ENCODE peak calls at places on chromosomes 11 and 22, in ten cellular contexts. H is HL-60; X is activated T-helper 1 cell treated with anti-CD3 and anti-CD28 coated beads, Interleukin-12 subunit alpha, Interleukin-12 subunit beta, Interleukin-2, Interleukin-4 antibody, amounts not matched to agents 30 ng/mL and 10 ng/mL and 1 ng/mL, durations not matched to agents 14 hours and 24 hours and 36 hours; P is amygdala; Y is substantia nigra; Q is mesothelial cell of epicardium; I is neural crest cell; D is AG09319; R is spleen; C is H54. W is an unnamed sample.

GRCh38 chr11:13940611-13941256 is 21.8 kb upstream of the SPON1 start:
- DNase-seq in X (peak; percentile 42), D (no peak), Q (no peak), R (no peak), H (no peak), P (no peak), Y (no peak), I (no peak), C (no peak), W (no peak)

GRCh38 chr11:8096575-8096974 is 15.6 kb downstream of the TUB start:
- DNase-seq in C (no peak), I (no peak), Q (no peak), D (no peak), Y (no peak), H (no peak), R (peak; percentile 23), X (no peak), P (no peak), W (no peak)

GRCh38 chr11:94602430-94603372 is 35.5 kb downstream of the PIWIL4 start:
- DNase-seq in R (no peak), H (peak; percentile 63), X (peak; percentile 12), C (no peak), P (no peak), Y (peak; percentile 29), Q (no peak), D (no peak), I (no peak), W (peak; percentile 95)

GRCh38 chr11:131880279-131880678 is 509.9 kb downstream of the NTM start:
- DNase-seq in C (no peak), X (no peak), D (no peak), R (no peak), P (no peak), Y (no peak), Q (no peak), I (no peak), H (no peak), W (no peak)

GRCh38 chr11:26201411-26201810 is 130.5 kb upstream of the ANO3 start:
- DNase-seq in D (no peak), H (no peak), Y (no peak), I (no peak), P (no peak), C (no peak), X (no peak), R (no peak), Q (no peak), W (peak; percentile 5)

GRCh38 chr11:77401486-77402217 is 72.2 kb downstream of the PAK1 start:
- DNase-seq in R (no peak), D (no peak), H (no peak), I (no peak), C (no peak), P (no peak), Y (no peak), Q (no peak), X (no peak), W (no peak)

GRCh38 chr22:49400866-49401598 is 426.6 kb downstream of the BRD1 start:
- DNase-seq in Y (no peak), I (no peak), R (peak; percentile 54), H (no peak), X (no peak), C (no peak), Q (no peak), D (no peak), P (no peak), W (no peak)

GRCh38 chr11:67675058-67675747 is 780 bp upstream of the ALDH3B2 start:
- DNase-seq in D (no peak), Y (no peak), R (no peak), H (no peak), C (no peak), I (no peak), X (no peak), Q (no peak), P (no peak), W (no peak)

GRCh38 chr11:86459682-86460460 is 85.2 kb downstream of the CCDC81 start:
- DNase-seq in D (no peak), P (peak; percentile 16), Y (no peak), X (no peak), C (peak; percentile 86), H (no peak), I (no peak), R (no peak), Q (no peak), W (peak; percentile 43)

GRCh38 chr22:43828711-43829447 is 16.8 kb upstream of the EFCAB6 start:
- DNase-seq in C (no peak), R (peak; percentile 65), I (no peak), Q (no peak), X (no peak), P (no peak), D (no peak), Y (peak; percentile 25), H (no peak), W (no peak)

GRCh38 chr11:73576226-73576625 is 21.7 kb downstream of the FAM168A start:
- DNase-seq in Y (no peak), H (no peak), R (no peak), P (no peak), Q (no peak), I (no peak), X (no peak), C (no peak), D (no peak), W (no peak)

GRCh38 chr11:22752908-22753310 is 76.7 kb downstream of the SVIP start:
- DNase-seq in D (no peak), H (no peak), Y (no peak), Q (no peak), C (no peak), X (no peak), I (no peak), R (no peak), P (no peak), W (no peak)

GRCh38 chr11:14144905-14145304 is 182.4 kb downstream of the SPON1 start:
- DNase-seq in R (no peak), C (no peak), X (no peak), I (no peak), D (no peak), P (no peak), H (no peak), Q (no peak), Y (no peak), W (no peak)

GRCh38 chr11:46279393-46280099 is 2.1 kb downstream of the CREB3L1 start:
- DNase-seq in H (no peak), Q (no peak), C (no peak), I (no peak), R (no peak), P (peak; percentile 33), D (no peak), Y (peak; percentile 36), X (no peak), W (no peak)

GRCh38 chr11:119778391-119779194 is 49.6 kb upstream of the NECTIN1 start:
- DNase-seq in H (no peak), P (no peak), X (no peak), D (no peak), C (no peak), I (no peak), Q (no peak), Y (no peak), R (peak; percentile 54), W (no peak)

GRCh38 chr11:20450829-20451228 is 63.3 kb downstream of the PRMT3 start:
- DNase-seq in D (no peak), Y (no peak), X (no peak), H (no peak), C (no peak), P (no peak), R (no peak), I (no peak), Q (no peak), W (no peak)

GRCh38 chr11:96257972-96258951 is 84.7 kb downstream of the MAML2 start:
- DNase-seq in P (no peak), I (no peak), R (no peak), X (peak; percentile 35), D (no peak), H (no peak), C (no peak), Q (no peak), Y (no peak), W (no peak)

GRCh38 chr11:73907191-73907590 is 30.4 kb downstream of the PAAF1 start:
- DNase-seq in P (no peak), I (no peak), Q (no peak), Y (no peak), D (no peak), X (no peak), H (peak; percentile 91), C (peak; percentile 92), R (no peak), W (peak; percentile 72)

GRCh38 chr11:73866586-73866996 is 10.1 kb downstream of the COA4 start:
- DNase-seq in D (peak; percentile 56), P (no peak), R (no peak), I (no peak), Q (no peak), X (no peak), C (peak; percentile 46), Y (no peak), H (no peak), W (peak; percentile 94)

GRCh38 chr11:65008016-65008415 is 5.9 kb upstream of the ARL2 start:
- DNase-seq in Y (no peak), H (no peak), R (no peak), I (no peak), X (no peak), D (no peak), Q (no peak), P (no peak), C (no peak), W (no peak)

GRCh38 chr11:46388619-46389449 is 2.7 kb downstream of the CHRM4 start:
- DNase-seq in D (no peak), R (no peak), C (peak; percentile 40), P (no peak), I (no peak), Q (no peak), H (no peak), X (no peak), Y (no peak), W (no peak)

GRCh38 chr22:24965822-24966626 is 13.5 kb downstream of the KIAA1671 start:
- DNase-seq in H (no peak), X (no peak), C (no peak), D (no peak), R (no peak), I (no peak), P (no peak), Y (no peak), Q (no peak), W (no peak)

GRCh38 chr22:43847376-43848289 is 14.7 kb downstream of the SULT4A1 start:
- DNase-seq in D (no peak), P (no peak), I (no peak), X (no peak), Y (no peak), H (no peak), R (peak; percentile 55), C (no peak), Q (no peak), W (no peak)

GRCh38 chr11:117175781-117176180 is 2.8 kb upstream of the SIDT2 start:
- DNase-seq in R (no peak), Y (no peak), I (no peak), Q (no peak), C (no peak), X (no peak), D (no peak), P (no peak), H (no peak), W (no peak)

GRCh38 chr11:31870609-31871309 is 59.6 kb upstream of the PAX6 start:
- DNase-seq in C (no peak), X (no peak), D (peak; percentile 0), Q (no peak), Y (no peak), I (peak; percentile 81), H (peak; percentile 38), P (no peak), R (no peak), W (peak; percentile 21)

GRCh38 chr22:17868771-17869170 is 94.5 kb upstream of the BID start:
- DNase-seq in Q (no peak), P (no peak), I (no peak), X (no peak), R (peak; percentile 69), H (no peak), Y (no peak), D (no peak), C (no peak), W (no peak)

GRCh38 chr11:62910141-62910882 is 10.9 kb downstream of the CHRM1 start:
- DNase-seq in X (no peak), Q (no peak), H (no peak), D (no peak), Y (no peak), I (no peak), P (no peak), C (no peak), R (no peak), W (no peak)

GRCh38 chr11:62545437-62546243 is 966 bp downstream of the AHNAK start:
- DNase-seq in R (peak; percentile 87), C (peak; percentile 79), P (peak; percentile 11), X (peak; percentile 47), Q (peak; percentile 96), I (no peak), H (peak; percentile 77), D (peak; percentile 86), Y (no peak), W (peak; percentile 94)

W was measured in RKO.